ENCODE peak calls at places on chromosomes 11 and 22, in nine cellular contexts. B, Z, G, A, S, V, Q, E and T are unnamed samples.

GRCh38 chr11:61485080-61485479 is 23.5 kb upstream of the LRRC10B start:
- DNase-seq in V (no peak), G (no peak), Z (no peak), Q (no peak), A (no peak), S (no peak), E (no peak), B (no peak), T (no peak)

GRCh38 chr22:19892249-19892879 is 37.7 kb upstream of the GNB1L start:
- DNase-seq in S (no peak), B (peak), V (no peak), Q (peak), Z (no peak), G (no peak), E (peak), A (peak), T (no peak)

GRCh38 chr11:62788991-62789390 is 1.8 kb downstream of the TMEM179B start:
- DNase-seq in A (peak), Q (no peak), G (no peak), Z (no peak), B (no peak), S (no peak), E (no peak), V (no peak), T (no peak)

GRCh38 chr11:87417951-87418350 is 380.2 kb downstream of the TMEM135 start:
- DNase-seq in E (no peak), G (no peak), S (no peak), B (no peak), V (no peak), Z (no peak), Q (no peak), A (no peak), T (no peak)

GRCh38 chr22:45456811-45457210 is 43.3 kb downstream of the RIBC2 start:
- DNase-seq in E (no peak), Q (no peak), A (no peak), S (no peak), G (no peak), B (no peak), Z (no peak), V (no peak), T (no peak)

GRCh38 chr11:128645968-128646367 is 47.9 kb upstream of the FLI1 start:
- DNase-seq in Q (no peak), S (no peak), G (no peak), E (no peak), B (no peak), A (no peak), Z (no peak), V (no peak), T (no peak)

GRCh38 chr11:68569357-68569756 is 108.8 kb downstream of the PPP6R3 start:
- DNase-seq in B (no peak), A (no peak), Q (no peak), V (no peak), Z (no peak), S (no peak), E (no peak), G (no peak), T (no peak)

GRCh38 chr22:49992921-49993648 is 19.5 kb downstream of the IL17REL start:
- DNase-seq in S (peak), G (peak), A (peak), Q (peak), Z (peak), V (no peak), E (peak), B (peak), T (peak)

GRCh38 chr22:49676230-49676629 is 151.4 kb downstream of the BRD1 start:
- DNase-seq in Q (no peak), A (no peak), B (no peak), E (no peak), G (no peak), S (no peak), V (no peak), Z (no peak), T (no peak)

GRCh38 chr11:10478574-10479550 is 23.8 kb downstream of the AMPD3 start:
- DNase-seq in B (no peak), G (no peak), Q (no peak), V (no peak), E (no peak), S (no peak), A (no peak), Z (no peak), T (no peak)

GRCh38 chr22:42964994-42965699 is 49.8 kb downstream of the PACSIN2 start:
- DNase-seq in Z (no peak), E (peak), B (no peak), G (no peak), V (no peak), Q (no peak), S (no peak), A (peak), T (no peak)

GRCh38 chr11:61116426-61117214 is 14.3 kb downstream of the CD5 start:
- DNase-seq in Z (no peak), A (no peak), E (peak), S (no peak), V (no peak), G (no peak), B (no peak), Q (no peak), T (no peak)

GRCh38 chr11:112159098-112159761 is 4.7 kb downstream of the IL18 start:
- DNase-seq in Z (no peak), G (no peak), Q (no peak), A (no peak), B (no peak), E (no peak), S (no peak), V (no peak), T (no peak)

GRCh38 chr11:1150769-1151365 is 6.9 kb upstream of the MUC5AC start:
- DNase-seq in A (no peak), G (peak), V (no peak), Z (no peak), Q (no peak), B (no peak), E (no peak), S (no peak), T (peak)

GRCh38 chr11:79676396-79676795 is 235.6 kb upstream of the TENM4 start:
- DNase-seq in A (no peak), V (no peak), E (no peak), G (no peak), S (no peak), B (no peak), Z (no peak), Q (no peak), T (no peak)

GRCh38 chr11:8793114-8793777 is 110.7 kb downstream of the RPL27A start:
- DNase-seq in G (no peak), B (no peak), Z (no peak), E (no peak), Q (no peak), A (no peak), V (no peak), S (no peak), T (no peak)

GRCh38 chr22:22061085-22062077 is 78.8 kb upstream of the TOP3B start:
- DNase-seq in V (peak), G (no peak), B (no peak), A (no peak), E (no peak), Q (no peak), S (no peak), Z (peak), T (peak)

GRCh38 chr11:2303627-2304155 is 1.9 kb downstream of the TSPAN32 start:
- DNase-seq in S (no peak), V (no peak), A (peak), Q (no peak), B (no peak), E (no peak), Z (no peak), G (no peak), T (no peak)

GRCh38 chr22:22046370-22046769 is 63.8 kb upstream of the TOP3B start:
- DNase-seq in B (no peak), Z (no peak), Q (no peak), S (no peak), E (no peak), G (no peak), A (no peak), V (no peak), T (no peak)

GRCh38 chr11:111454561-111455192 is 57.5 kb downstream of the BTG4 start:
- DNase-seq in A (peak), B (no peak), G (no peak), S (peak), V (no peak), Q (no peak), E (peak), Z (peak), T (peak)

GRCh38 chr11:117834838-117835443 is 10.4 kb upstream of the FXYD2 start:
- DNase-seq in A (no peak), V (no peak), B (no peak), S (no peak), Q (no peak), E (no peak), G (peak), Z (no peak), T (no peak)

GRCh38 chr11:58688779-58689503 is 42.8 kb downstream of the GLYAT start:
- DNase-seq in V (peak), Q (no peak), S (no peak), E (no peak), G (no peak), A (no peak), B (no peak), Z (no peak), T (peak)

GRCh38 chr11:67600324-67601029 is 6.3 kb upstream of the NDUFV1 start:
- DNase-seq in A (no peak), Z (no peak), E (no peak), Q (no peak), B (no peak), S (no peak), V (no peak), G (no peak), T (no peak)

GRCh38 chr11:78424334-78425270 is 7.0 kb upstream of the GAB2 start:
- DNase-seq in Q (no peak), G (no peak), A (no peak), E (no peak), Z (no peak), V (no peak), S (no peak), B (no peak), T (no peak)

GRCh38 chr11:103994111-103994510 is 42.3 kb upstream of the DDI1 start:
- DNase-seq in S (no peak), G (no peak), Q (no peak), B (no peak), V (no peak), Z (no peak), A (no peak), E (no peak), T (no peak)

GRCh38 chr11:7927635-7928034 is 3.4 kb downstream of the OR10A6 start:
- DNase-seq in Q (no peak), V (peak), A (no peak), G (no peak), S (no peak), E (no peak), B (no peak), Z (no peak), T (no peak)

GRCh38 chr22:17999851-18000250 is 24.5 kb downstream of the MICAL3 start:
- DNase-seq in E (no peak), G (no peak), B (no peak), A (no peak), S (no peak), V (no peak), Q (no peak), Z (no peak), T (no peak)